ENCODE peak calls at places on chromosome 4, in six cellular contexts. C is MM.1S, B is neural progenitor cell, H is fibroblast of lung, L is GM23338, A is PC-3. R is an unnamed sample.

GRCh38 chr4:53920116-53920515 is 144.3 kb downstream of the CHIC2 start:
- DNase-seq in L (peak), B (no peak), A (peak), H (peak), C (no peak), R (no peak)

GRCh38 chr4:79917246-79917645 is 155.8 kb downstream of the ANTXR2 start:
- DNase-seq in H (peak), L (peak), B (peak), A (peak), C (peak), R (no peak)

GRCh38 chr4:184824081-184824775 is 1.5 kb downstream of the ACSL1 start:
- DNase-seq in H (no peak), L (no peak), B (no peak), A (peak), C (no peak), R (no peak)

GRCh38 chr4:113256946-113257345 is 207.5 kb downstream of the ANK2 start:
- DNase-seq in C (no peak), A (no peak), B (no peak), H (peak), L (no peak), R (no peak)

GRCh38 chr4:147423229-147423628 is 57.7 kb upstream of the EDNRA start:
- DNase-seq in H (no peak), L (no peak), C (no peak), A (no peak), B (no peak), R (no peak)

GRCh38 chr4:105058177-105058812 is 88.4 kb upstream of the TET2 start:
- DNase-seq in A (peak), H (peak), B (no peak), L (no peak), C (no peak), R (no peak)

GRCh38 chr4:7342581-7343352 is 92.0 kb downstream of the PSAPL1 start:
- DNase-seq in B (no peak), H (no peak), L (no peak), C (no peak), A (no peak), R (no peak)

GRCh38 chr4:3235030-3235345 is 14.0 kb upstream of the MSANTD1 start:
- DNase-seq in L (no peak), A (no peak), H (no peak), B (no peak), C (no peak), R (no peak)

GRCh38 chr4:118920247-118920646 is 31.6 kb downstream of the SYNPO2 start:
- DNase-seq in A (peak), H (peak), C (no peak), B (no peak), L (no peak), R (no peak)

GRCh38 chr4:102420563-102421221 is 75.4 kb upstream of the SLC39A8 start:
- DNase-seq in C (no peak), B (no peak), H (no peak), L (peak), A (peak), R (no peak)

GRCh38 chr4:53281438-53281837 is 84.4 kb downstream of the SCFD2 start:
- DNase-seq in L (no peak), A (no peak), H (no peak), C (no peak), B (no peak), R (no peak)

GRCh38 chr4:174989791-174990190 is 71.6 kb downstream of the ADAM29 start:
- DNase-seq in A (no peak), B (no peak), H (no peak), C (no peak), L (no peak), R (no peak)

GRCh38 chr4:62896721-62897120 is 1512.5 kb downstream of the TECRL start:
- DNase-seq in C (no peak), L (no peak), H (no peak), B (no peak), A (no peak), R (no peak)

GRCh38 chr4:111215755-111216154 is 592.9 kb upstream of the PITX2 start:
- DNase-seq in B (no peak), A (no peak), C (no peak), H (no peak), L (no peak), R (no peak)

GRCh38 chr4:111216791-111217190 is 593.9 kb upstream of the PITX2 start:
- DNase-seq in C (no peak), H (no peak), A (no peak), B (no peak), L (no peak), R (no peak)

GRCh38 chr4:111221371-111221770 is 598.5 kb upstream of the PITX2 start:
- DNase-seq in L (no peak), H (no peak), C (no peak), B (no peak), A (no peak), R (no peak)
- TF ChIP-seq EZH2 in L (no peak), H (no peak), C (no peak), B (no peak), A (no peak), R (no peak)

GRCh38 chr4:33255094-33255493 is 2534.9 kb downstream of the PCDH7 start:
- DNase-seq in B (peak), C (no peak), L (peak), A (no peak), H (no peak), R (no peak)

DNA sequence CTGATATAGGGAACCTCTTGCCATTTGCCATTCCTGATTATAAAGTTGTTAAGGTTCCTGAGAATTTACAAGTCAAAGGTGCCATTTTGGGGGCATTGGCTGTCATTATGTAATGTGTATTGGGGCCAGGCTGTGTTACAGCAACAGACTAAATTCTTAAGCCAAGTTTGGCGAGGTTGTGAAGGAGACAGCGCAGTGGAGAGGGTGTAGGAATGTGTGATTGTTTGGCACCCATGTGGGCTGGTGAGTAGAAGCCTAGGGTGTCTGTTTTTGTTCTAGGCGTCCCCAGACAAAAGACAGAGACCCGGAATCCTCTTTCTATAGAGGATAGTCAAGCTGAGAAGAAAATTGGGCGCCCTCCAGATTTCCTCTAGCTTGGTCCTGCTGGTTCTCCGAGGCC is 2535.3 kb downstream of the PCDH7 start:
- DNase-seq in H (no peak), A (no peak), L (peak), C (no peak), B (no peak), R (no peak)
- H3K27ac ChIP-seq in H (no peak), A (no peak), L (no peak), C (no peak), B (no peak), R (no peak)

GRCh38 chr4:110637408-110638131 is 14.7 kb upstream of the PITX2 start:
- DNase-seq in A (no peak), B (peak), C (no peak), L (peak), H (no peak), R (no peak)
- TF ChIP-seq EZH2 in A (no peak), B (peak), C (no peak), L (peak), H (peak), R (no peak)

DNA sequence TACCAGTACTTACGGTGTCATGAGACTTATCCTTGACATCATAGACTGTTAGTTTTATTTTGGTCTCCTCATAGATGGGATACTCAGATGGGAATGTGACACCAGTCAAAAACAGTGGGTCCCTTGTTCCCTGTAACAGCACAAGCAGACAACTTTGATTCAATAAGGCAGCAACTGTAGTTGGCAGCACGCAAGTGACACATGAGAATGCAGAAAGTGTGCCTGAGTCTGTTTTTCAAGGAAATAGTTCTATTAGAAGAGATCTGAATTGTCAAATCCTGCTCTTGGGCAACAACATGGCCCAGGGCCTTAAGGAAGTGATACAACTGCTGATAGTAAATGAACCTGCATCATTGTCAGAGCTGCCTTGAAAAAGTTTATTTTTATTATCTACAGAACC is 443.2 kb downstream of the INPP4B start:
- DNase-seq in C (no peak), L (no peak), H (peak), A (peak), B (no peak), R (no peak)
- H3K27ac ChIP-seq in C (no peak), L (no peak), H (peak), A (peak), B (no peak), R (peak)

R was measured in PC-9.